ENCODE peak calls at places on chromosome 4, in ten cellular contexts. One of them, this sample, is unnamed.
A peak's percentile ranks its signal among the peaks of the same experiment; 100 is the strongest.

GRCh38 chr4:34417160-34417559 is 1827.2 kb downstream of the ARAP2 start:
- DNase-seq in left lung: peak; percentile 6
- DNase-seq in astrocyte: no peak
- DNase-seq in choroid plexus epithelial cell: peak; percentile 4
- DNase-seq in tibial artery: no peak
- DNase-seq in GM12865: no peak
- DNase-seq in HFF-Myc: no peak
- DNase-seq in fibroblast of mammary gland: peak; percentile 17
- DNase-seq in transverse colon: no peak
- DNase-seq in A549: peak; percentile 0
- DNase-seq in this sample: no peak

GRCh38 chr4:19707876-19708275 is 543.8 kb upstream of the SLIT2 start:
- DNase-seq in left lung: no peak
- DNase-seq in astrocyte: no peak
- DNase-seq in choroid plexus epithelial cell: no peak
- DNase-seq in tibial artery: no peak
- DNase-seq in GM12865: no peak
- DNase-seq in HFF-Myc: no peak
- DNase-seq in fibroblast of mammary gland: no peak
- DNase-seq in transverse colon: no peak
- DNase-seq in A549: no peak
- DNase-seq in this sample: no peak

GRCh38 chr4:105022811-105023667 is 123.6 kb upstream of the TET2 start:
- DNase-seq in left lung: peak; percentile 48
- DNase-seq in astrocyte: peak; percentile 87
- DNase-seq in choroid plexus epithelial cell: peak; percentile 1
- DNase-seq in tibial artery: no peak
- DNase-seq in GM12865: no peak
- DNase-seq in HFF-Myc: no peak
- DNase-seq in fibroblast of mammary gland: peak; percentile 39
- DNase-seq in transverse colon: no peak
- DNase-seq in A549: no peak
- DNase-seq in this sample: no peak

GRCh38 chr4:145720656-145721055 is 40.7 kb downstream of the C4orf51 start:
- DNase-seq in left lung: no peak
- DNase-seq in astrocyte: no peak
- DNase-seq in choroid plexus epithelial cell: no peak
- DNase-seq in tibial artery: no peak
- DNase-seq in GM12865: no peak
- DNase-seq in HFF-Myc: no peak
- DNase-seq in fibroblast of mammary gland: no peak
- DNase-seq in transverse colon: no peak
- DNase-seq in A549: no peak
- DNase-seq in this sample: no peak

GRCh38 chr4:118280501-118281218 is 72.1 kb downstream of the PRSS12 start:
- DNase-seq in left lung: no peak
- DNase-seq in astrocyte: peak; percentile 69
- DNase-seq in choroid plexus epithelial cell: peak; percentile 89
- DNase-seq in tibial artery: no peak
- DNase-seq in GM12865: peak; percentile 74
- DNase-seq in HFF-Myc: no peak
- DNase-seq in fibroblast of mammary gland: peak; percentile 81
- DNase-seq in transverse colon: peak; percentile 69
- DNase-seq in A549: peak; percentile 71
- DNase-seq in this sample: no peak

GRCh38 chr4:12926189-12927066 is 557.7 kb downstream of the RAB28 start:
- DNase-seq in left lung: no peak
- DNase-seq in astrocyte: no peak
- DNase-seq in choroid plexus epithelial cell: peak; percentile 3
- DNase-seq in tibial artery: no peak
- DNase-seq in GM12865: peak; percentile 42
- DNase-seq in HFF-Myc: no peak
- DNase-seq in fibroblast of mammary gland: no peak
- DNase-seq in transverse colon: no peak
- DNase-seq in A549: no peak
- DNase-seq in this sample: no peak

GRCh38 chr4:42953316-42953715 is 60.8 kb downstream of the GRXCR1 start:
- DNase-seq in left lung: no peak
- DNase-seq in astrocyte: no peak
- DNase-seq in choroid plexus epithelial cell: no peak
- DNase-seq in tibial artery: no peak
- DNase-seq in GM12865: no peak
- DNase-seq in HFF-Myc: no peak
- DNase-seq in fibroblast of mammary gland: no peak
- DNase-seq in transverse colon: no peak
- DNase-seq in A549: no peak
- DNase-seq in this sample: no peak

GRCh38 chr4:145887241-145887964 is 51.2 kb downstream of the ZNF827 start:
- DNase-seq in left lung: no peak
- DNase-seq in astrocyte: peak; percentile 66
- DNase-seq in choroid plexus epithelial cell: peak; percentile 81
- DNase-seq in tibial artery: no peak
- DNase-seq in GM12865: peak; percentile 45
- DNase-seq in HFF-Myc: peak; percentile 33
- DNase-seq in fibroblast of mammary gland: peak; percentile 83
- DNase-seq in transverse colon: no peak
- DNase-seq in A549: no peak
- DNase-seq in this sample: no peak

GRCh38 chr4:174173360-174173759 is 110.1 kb downstream of the FBXO8 start:
- DNase-seq in left lung: no peak
- DNase-seq in astrocyte: no peak
- DNase-seq in choroid plexus epithelial cell: no peak
- DNase-seq in tibial artery: no peak
- DNase-seq in GM12865: no peak
- DNase-seq in HFF-Myc: no peak
- DNase-seq in fibroblast of mammary gland: no peak
- DNase-seq in transverse colon: no peak
- DNase-seq in A549: no peak
- DNase-seq in this sample: no peak

GRCh38 chr4:113961322-113961698 is 18.1 kb downstream of the ARSJ start:
- DNase-seq in left lung: no peak
- DNase-seq in astrocyte: peak; percentile 62
- DNase-seq in choroid plexus epithelial cell: peak; percentile 90
- DNase-seq in tibial artery: no peak
- DNase-seq in GM12865: no peak
- DNase-seq in HFF-Myc: no peak
- DNase-seq in fibroblast of mammary gland: peak; percentile 70
- DNase-seq in transverse colon: no peak
- DNase-seq in A549: peak; percentile 48
- DNase-seq in this sample: no peak

GRCh38 chr4:151567056-151567455 is 158.1 kb downstream of the FHIP1A start:
- DNase-seq in left lung: no peak
- DNase-seq in astrocyte: no peak
- DNase-seq in choroid plexus epithelial cell: no peak
- DNase-seq in tibial artery: no peak
- DNase-seq in GM12865: peak; percentile 34
- DNase-seq in HFF-Myc: no peak
- DNase-seq in fibroblast of mammary gland: no peak
- DNase-seq in transverse colon: no peak
- DNase-seq in A549: no peak
- DNase-seq in this sample: no peak

GRCh38 chr4:158161561-158162354 is 11.1 kb downstream of the GASK1B start:
- DNase-seq in left lung: no peak
- DNase-seq in astrocyte: peak; percentile 97
- DNase-seq in choroid plexus epithelial cell: peak; percentile 84
- DNase-seq in tibial artery: no peak
- DNase-seq in GM12865: no peak
- DNase-seq in HFF-Myc: no peak
- DNase-seq in fibroblast of mammary gland: peak; percentile 90
- DNase-seq in transverse colon: no peak
- DNase-seq in A549: peak; percentile 64
- DNase-seq in this sample: no peak

GRCh38 chr4:148893095-148893494 is 450.9 kb upstream of the NR3C2 start:
- DNase-seq in left lung: no peak
- DNase-seq in astrocyte: no peak
- DNase-seq in choroid plexus epithelial cell: no peak
- DNase-seq in tibial artery: no peak
- DNase-seq in GM12865: no peak
- DNase-seq in HFF-Myc: no peak
- DNase-seq in fibroblast of mammary gland: no peak
- DNase-seq in transverse colon: no peak
- DNase-seq in A549: no peak
- DNase-seq in this sample: no peak

GRCh38 chr4:25160714-25161598 is 707 bp upstream of the SEPSECS start:
- DNase-seq in left lung: no peak
- DNase-seq in astrocyte: no peak
- DNase-seq in choroid plexus epithelial cell: peak; percentile 22
- DNase-seq in tibial artery: no peak
- DNase-seq in GM12865: no peak
- DNase-seq in HFF-Myc: peak; percentile 31
- DNase-seq in fibroblast of mammary gland: no peak
- DNase-seq in transverse colon: no peak
- DNase-seq in A549: no peak
- DNase-seq in this sample: no peak

GRCh38 chr4:73446336-73446938 is 10.4 kb downstream of the AFP start:
- DNase-seq in left lung: no peak
- DNase-seq in astrocyte: peak; percentile 26
- DNase-seq in choroid plexus epithelial cell: peak; percentile 79
- DNase-seq in tibial artery: no peak
- DNase-seq in GM12865: peak; percentile 69
- DNase-seq in HFF-Myc: no peak
- DNase-seq in fibroblast of mammary gland: peak; percentile 70
- DNase-seq in transverse colon: no peak
- DNase-seq in A549: peak; percentile 60
- DNase-seq in this sample: no peak

DNA sequence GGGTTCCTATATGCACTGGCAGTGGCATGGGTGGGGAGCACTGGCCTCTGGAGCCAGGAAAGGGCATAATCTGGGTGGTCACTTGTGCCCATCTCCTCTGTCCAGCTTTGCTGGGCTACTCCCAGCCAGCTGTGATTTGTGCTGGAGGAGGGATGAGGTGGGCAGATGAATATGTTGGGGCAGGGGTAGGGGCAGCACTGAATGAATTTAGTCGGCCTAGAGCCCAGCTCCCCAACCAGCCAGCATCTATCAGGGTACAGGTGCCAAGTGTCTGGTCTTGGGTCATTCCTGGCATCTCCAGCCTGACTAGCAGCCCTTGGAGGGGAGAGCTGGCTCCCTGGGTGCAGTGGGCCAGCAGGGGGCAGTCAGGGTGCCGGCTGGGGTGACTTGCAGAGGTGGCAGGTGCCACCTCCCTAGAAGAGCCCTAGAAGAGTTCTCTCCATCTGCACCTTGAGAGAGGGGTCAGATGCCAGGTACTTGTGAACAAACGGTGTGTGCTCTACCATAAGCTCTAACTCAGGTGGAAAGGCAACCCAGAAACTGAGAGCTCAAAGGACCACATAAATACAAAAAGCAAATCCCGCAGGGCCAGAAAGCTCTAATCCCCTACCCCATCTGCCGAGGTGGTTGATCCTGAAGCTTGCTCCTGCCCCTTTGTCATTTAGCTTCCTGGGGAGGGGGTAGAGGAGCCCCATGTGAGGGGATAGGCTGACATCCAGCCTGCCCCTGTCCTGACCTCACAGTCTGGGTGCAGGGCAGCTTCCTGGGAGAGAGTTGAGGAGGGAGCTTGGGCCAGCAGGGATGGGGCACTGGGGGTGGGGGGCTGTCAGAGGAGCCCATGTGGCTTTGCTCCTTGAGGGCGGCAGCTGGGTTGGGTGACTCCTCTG is 2.2 kb downstream of the SORCS2 start:
- DNase-seq in left lung: peak; percentile 88
- DNase-seq in astrocyte: no peak
- DNase-seq in choroid plexus epithelial cell: peak; percentile 40
- DNase-seq in tibial artery: peak; percentile 60
- DNase-seq in GM12865: peak; percentile 21
- DNase-seq in HFF-Myc: no peak
- DNase-seq in fibroblast of mammary gland: peak; percentile 31
- DNase-seq in transverse colon: no peak
- DNase-seq in A549: peak; percentile 55
- DNase-seq in this sample: no peak
- TF ChIP-seq CTCF in left lung: peak; percentile 48
- TF ChIP-seq CTCF in astrocyte: peak; percentile 35
- TF ChIP-seq CTCF in choroid plexus epithelial cell: peak; percentile 69
- TF ChIP-seq CTCF in tibial artery: no peak
- TF ChIP-seq CTCF in GM12865: peak; percentile 32
- TF ChIP-seq CTCF in HFF-Myc: peak; percentile 64
- TF ChIP-seq CTCF in fibroblast of mammary gland: peak; percentile 42
- TF ChIP-seq CTCF in transverse colon: peak; percentile 10
- TF ChIP-seq CTCF in A549: peak; percentile 41
- TF ChIP-seq CTCF in this sample: no peak

DNA sequence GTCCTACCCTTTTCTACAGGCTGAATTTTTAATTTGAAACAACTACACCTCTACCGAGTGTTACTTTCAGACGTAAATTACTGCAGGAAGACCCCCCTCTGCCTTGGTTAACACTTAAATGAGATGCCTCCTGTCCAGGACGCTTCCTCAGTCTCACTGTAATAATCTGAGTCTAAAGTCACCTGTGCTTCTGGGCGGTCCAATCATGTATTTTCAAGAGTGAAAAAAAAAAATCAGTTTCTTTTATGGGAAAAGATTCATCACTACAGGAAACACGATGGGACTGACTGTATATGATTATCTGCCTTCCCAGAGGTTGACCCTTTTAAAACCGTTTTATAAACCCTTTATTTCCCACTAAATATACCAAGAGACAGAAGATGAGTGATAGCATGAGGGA is 776 bp downstream of the RBM47 start:
- DNase-seq in left lung: no peak
- DNase-seq in astrocyte: no peak
- DNase-seq in choroid plexus epithelial cell: no peak
- DNase-seq in tibial artery: no peak
- DNase-seq in GM12865: peak; percentile 45
- DNase-seq in HFF-Myc: no peak
- DNase-seq in fibroblast of mammary gland: no peak
- DNase-seq in transverse colon: no peak
- DNase-seq in A549: no peak
- DNase-seq in this sample: no peak
- H3K4me3 ChIP-seq in left lung: peak overlapping the region; percentile 61
- H3K4me3 ChIP-seq in astrocyte: peak overlapping the region; percentile 73
- H3K4me3 ChIP-seq in choroid plexus epithelial cell: peak overlapping the region; percentile 70
- H3K4me3 ChIP-seq in tibial artery: peak overlapping the region; percentile 56
- H3K4me3 ChIP-seq in GM12865: peak overlapping the region; percentile 80
- H3K4me3 ChIP-seq in HFF-Myc: peak overlapping the region; percentile 47
- H3K4me3 ChIP-seq in fibroblast of mammary gland: peak overlapping the region; percentile 60
- H3K4me3 ChIP-seq in transverse colon: peak overlapping the region; percentile 55
- H3K4me3 ChIP-seq in A549: peak overlapping the region; percentile 66
- H3K4me3 ChIP-seq in this sample: no peak overlapping the region

GRCh38 chr4:1329408-1330371 is 17.3 kb upstream of the UVSSA start:
- DNase-seq in left lung: peak; percentile 71
- DNase-seq in astrocyte: peak; percentile 75
- DNase-seq in choroid plexus epithelial cell: peak; percentile 13
- DNase-seq in tibial artery: no peak
- DNase-seq in GM12865: no peak
- DNase-seq in HFF-Myc: no peak
- DNase-seq in fibroblast of mammary gland: peak; percentile 75
- DNase-seq in transverse colon: no peak
- DNase-seq in A549: no peak
- DNase-seq in this sample: no peak
- TF ChIP-seq CTCF in left lung: no peak
- TF ChIP-seq CTCF in astrocyte: no peak
- TF ChIP-seq CTCF in choroid plexus epithelial cell: no peak
- TF ChIP-seq CTCF in tibial artery: no peak
- TF ChIP-seq CTCF in GM12865: no peak
- TF ChIP-seq CTCF in HFF-Myc: no peak
- TF ChIP-seq CTCF in fibroblast of mammary gland: no peak
- TF ChIP-seq CTCF in transverse colon: no peak
- TF ChIP-seq CTCF in A549: no peak
- TF ChIP-seq CTCF in this sample: no peak

DNA sequence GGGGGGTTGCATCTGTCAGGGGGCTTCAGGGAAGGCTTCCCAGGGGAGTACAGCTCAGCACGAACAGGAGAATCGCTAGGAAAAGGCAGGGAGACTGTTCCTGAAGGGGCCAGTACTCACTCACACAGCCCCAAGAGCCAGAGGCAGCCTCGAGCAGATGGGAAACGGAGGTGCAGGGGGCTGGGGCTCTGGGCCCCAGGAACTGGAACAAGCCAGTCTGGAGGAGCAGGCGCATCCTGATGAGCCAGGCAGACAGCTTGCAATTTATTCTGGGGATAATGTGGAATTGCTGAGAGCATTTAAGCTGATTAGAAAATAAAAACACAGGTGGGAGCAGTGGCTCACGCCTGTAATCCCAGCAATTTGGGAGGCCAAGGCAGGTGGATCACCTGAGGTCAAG is 40.1 kb downstream of the CRMP1 start:
- DNase-seq in left lung: no peak
- DNase-seq in astrocyte: no peak
- DNase-seq in choroid plexus epithelial cell: no peak
- DNase-seq in tibial artery: no peak
- DNase-seq in GM12865: no peak
- DNase-seq in HFF-Myc: no peak
- DNase-seq in fibroblast of mammary gland: no peak
- DNase-seq in transverse colon: no peak
- DNase-seq in A549: no peak
- DNase-seq in this sample: no peak
- H3K4me3 ChIP-seq in left lung: no peak overlapping the region
- H3K4me3 ChIP-seq in astrocyte: no peak overlapping the region
- H3K4me3 ChIP-seq in choroid plexus epithelial cell: no peak overlapping the region
- H3K4me3 ChIP-seq in tibial artery: no peak overlapping the region
- H3K4me3 ChIP-seq in GM12865: no peak overlapping the region
- H3K4me3 ChIP-seq in HFF-Myc: no peak overlapping the region
- H3K4me3 ChIP-seq in fibroblast of mammary gland: no peak overlapping the region
- H3K4me3 ChIP-seq in transverse colon: no peak overlapping the region
- H3K4me3 ChIP-seq in A549: no peak overlapping the region
- H3K4me3 ChIP-seq in this sample: no peak overlapping the region